ENCODE peak calls at places on chromosomes 2 and 18, in eight cellular contexts. Z is GM03348; V is cardiac septum; R is stimulated activated CD8-positive, alpha-beta memory T cell treated with anti-CD3 and anti-CD28 coated beads, Interleukin-4, amount 100 ng/mL, for 1 hour; B is thoracic aorta; E is PC-3; S is ovary; J is mesendoderm. Q is an unnamed sample.

GRCh38 chr2:54468643-54469042 is 12.5 kb downstream of the SPTBN1 start:
- DNase-seq in Z (peak), V (no peak), R (no peak), B (no peak), E (no peak), S (no peak), J (no peak), Q (no peak)

GRCh38 chr18:27198036-27198435 is 12.9 kb upstream of the CHST9 start:
- DNase-seq in Z (no peak), V (no peak), R (no peak), B (no peak), E (no peak), S (no peak), J (no peak), Q (no peak)

GRCh38 chr18:35578481-35578880 is 3.1 kb upstream of the GALNT1 start:
- DNase-seq in Z (no peak), V (no peak), R (no peak), B (no peak), E (no peak), S (no peak), J (no peak), Q (no peak)

GRCh38 chr2:88669371-88670214 is 21.9 kb upstream of the RPIA start:
- DNase-seq in Z (peak), V (no peak), R (no peak), B (no peak), E (peak), S (no peak), J (peak), Q (no peak)

GRCh38 chr2:54772110-54772509 is 48.6 kb downstream of the EML6 start:
- DNase-seq in Z (peak), V (no peak), R (no peak), B (no peak), E (peak), S (no peak), J (no peak), Q (no peak)

GRCh38 chr2:164784376-164784775 is 57.2 kb downstream of the COBLL1 start:
- DNase-seq in Z (peak), V (no peak), R (no peak), B (no peak), E (no peak), S (no peak), J (peak), Q (no peak)

GRCh38 chr2:19540739-19541503 is 182.5 kb upstream of the OSR1 start:
- DNase-seq in Z (peak), V (no peak), R (no peak), B (no peak), E (peak), S (no peak), J (no peak), Q (no peak)

GRCh38 chr2:162245737-162246136 is 2.5 kb upstream of the FAP start:
- DNase-seq in Z (no peak), V (no peak), R (no peak), B (no peak), E (peak), S (no peak), J (peak), Q (no peak)

GRCh38 chr2:85132834-85133637 is at the start of gene TCF7L1:
- DNase-seq in Z (peak), V (peak), R (no peak), B (peak), E (peak), S (peak), J (peak), Q (peak)

GRCh38 chr2:82525744-82526143 is 1933.3 kb downstream of the SUCLG1 start:
- DNase-seq in Z (no peak), V (no peak), R (no peak), B (no peak), E (no peak), S (no peak), J (no peak), Q (no peak)

GRCh38 chr2:189569295-189569925 is 11.2 kb downstream of the SLC40A1 start:
- DNase-seq in Z (peak), V (no peak), R (no peak), B (no peak), E (no peak), S (no peak), J (no peak), Q (no peak)

GRCh38 chr2:172427256-172427989 is at the start of gene ITGA6:
- DNase-seq in Z (peak), V (peak), R (peak), B (no peak), E (peak), S (peak), J (peak), Q (peak)

Q was measured in left cardiac atrium.